ENCODE peak calls at places on chromosomes 16 and 17, in ten cellular contexts. One of them, this sample, is unnamed.

GRCh38 chr16:81626181-81626674 is 152.9 kb upstream of the PLCG2 start:
- DNase-seq in CD4-positive, alpha-beta memory T cell: no peak
- DNase-seq in CD4-positive, alpha-beta T cell: no peak
- DNase-seq in NCI-H1092: no peak
- DNase-seq in endothelial cell: no peak
- DNase-seq in left cardiac atrium: no peak
- DNase-seq in nucleus accumbens: no peak
- DNase-seq in tibial nerve: no peak
- DNase-seq in tibial artery: no peak
- DNase-seq in HuH-7: no peak
- DNase-seq in this sample: no peak

GRCh38 chr16:74740795-74741304 is 33.8 kb downstream of the FA2H start:
- DNase-seq in tibial nerve: no peak
- DNase-seq in endothelial cell: no peak
- DNase-seq in HuH-7: no peak
- DNase-seq in CD4-positive, alpha-beta T cell: no peak
- DNase-seq in nucleus accumbens: peak
- DNase-seq in tibial artery: no peak
- DNase-seq in left cardiac atrium: no peak
- DNase-seq in CD4-positive, alpha-beta memory T cell: no peak
- DNase-seq in NCI-H1092: no peak
- DNase-seq in this sample: no peak

GRCh38 chr17:47873200-47874090 is 22.5 kb upstream of the SP6 start:
- DNase-seq in CD4-positive, alpha-beta T cell: no peak
- DNase-seq in endothelial cell: no peak
- DNase-seq in nucleus accumbens: no peak
- DNase-seq in CD4-positive, alpha-beta memory T cell: no peak
- DNase-seq in tibial nerve: no peak
- DNase-seq in HuH-7: no peak
- DNase-seq in NCI-H1092: no peak
- DNase-seq in tibial artery: no peak
- DNase-seq in left cardiac atrium: no peak
- DNase-seq in this sample: no peak

GRCh38 chr17:67689534-67690177 is 28.1 kb upstream of the NOL11 start:
- DNase-seq in endothelial cell: peak
- DNase-seq in CD4-positive, alpha-beta T cell: peak
- DNase-seq in NCI-H1092: peak
- DNase-seq in nucleus accumbens: no peak
- DNase-seq in HuH-7: peak
- DNase-seq in tibial artery: peak
- DNase-seq in CD4-positive, alpha-beta memory T cell: peak
- DNase-seq in left cardiac atrium: peak
- DNase-seq in tibial nerve: peak
- DNase-seq in this sample: peak

GRCh38 chr16:15572329-15573001 is 70.5 kb downstream of the MARF1 start:
- DNase-seq in CD4-positive, alpha-beta memory T cell: no peak
- DNase-seq in NCI-H1092: no peak
- DNase-seq in tibial artery: no peak
- DNase-seq in HuH-7: no peak
- DNase-seq in left cardiac atrium: no peak
- DNase-seq in nucleus accumbens: no peak
- DNase-seq in endothelial cell: no peak
- DNase-seq in CD4-positive, alpha-beta T cell: no peak
- DNase-seq in tibial nerve: no peak
- DNase-seq in this sample: no peak

GRCh38 chr17:38341035-38341721 is 2.6 kb downstream of the GPR179 start:
- DNase-seq in HuH-7: no peak
- DNase-seq in nucleus accumbens: peak
- DNase-seq in NCI-H1092: peak
- DNase-seq in CD4-positive, alpha-beta T cell: no peak
- DNase-seq in endothelial cell: no peak
- DNase-seq in CD4-positive, alpha-beta memory T cell: no peak
- DNase-seq in tibial nerve: peak
- DNase-seq in tibial artery: peak
- DNase-seq in left cardiac atrium: peak
- DNase-seq in this sample: no peak

GRCh38 chr17:9087921-9088320 is 66.6 kb downstream of the NTN1 start:
- DNase-seq in endothelial cell: no peak
- DNase-seq in left cardiac atrium: no peak
- DNase-seq in tibial nerve: no peak
- DNase-seq in NCI-H1092: no peak
- DNase-seq in HuH-7: no peak
- DNase-seq in CD4-positive, alpha-beta T cell: no peak
- DNase-seq in nucleus accumbens: no peak
- DNase-seq in CD4-positive, alpha-beta memory T cell: no peak
- DNase-seq in tibial artery: no peak
- DNase-seq in this sample: no peak

GRCh38 chr17:61396586-61397085 is 3.0 kb upstream of the TBX2 start:
- DNase-seq in left cardiac atrium: no peak
- DNase-seq in tibial nerve: no peak
- DNase-seq in CD4-positive, alpha-beta memory T cell: no peak
- DNase-seq in HuH-7: no peak
- DNase-seq in nucleus accumbens: no peak
- DNase-seq in tibial artery: no peak
- DNase-seq in endothelial cell: no peak
- DNase-seq in NCI-H1092: no peak
- DNase-seq in CD4-positive, alpha-beta T cell: no peak
- DNase-seq in this sample: no peak

GRCh38 chr16:12362482-12363458 is 386.2 kb downstream of the SNX29 start:
- DNase-seq in tibial nerve: peak
- DNase-seq in CD4-positive, alpha-beta T cell: no peak
- DNase-seq in endothelial cell: no peak
- DNase-seq in NCI-H1092: no peak
- DNase-seq in nucleus accumbens: peak
- DNase-seq in left cardiac atrium: peak
- DNase-seq in CD4-positive, alpha-beta memory T cell: no peak
- DNase-seq in HuH-7: no peak
- DNase-seq in tibial artery: peak
- DNase-seq in this sample: no peak